ENCODE peak calls at places on chromosomes 12 and 14, in five cellular contexts. G, V, I, U and R are unnamed samples.

GRCh38 chr12:78096909-78097597 is 266.4 kb downstream of the NAV3 start:
- DNase-seq in G (no peak), V (no peak), I (peak), U (no peak), R (no peak)

GRCh38 chr12:13211859-13212664 is 15.5 kb downstream of the EMP1 start:
- DNase-seq in G (peak), V (no peak), I (peak), U (peak), R (no peak)

GRCh38 chr12:67354966-67355365 is 85.8 kb downstream of the CAND1 start:
- DNase-seq in G (no peak), V (no peak), I (no peak), U (no peak), R (no peak)

GRCh38 chr14:102776761-102777710 is at the start of gene TRAF3:
- DNase-seq in G (no peak), V (no peak), I (peak), U (peak), R (peak)

GRCh38 chr12:96881608-96882007 is 25.4 kb upstream of the NEDD1 start:
- DNase-seq in G (no peak), V (no peak), I (no peak), U (no peak), R (no peak)

GRCh38 chr12:2958432-2959193 is 584 bp upstream of the TEAD4 start:
- DNase-seq in G (peak), V (no peak), I (peak), U (peak), R (peak)

GRCh38 chr12:91778938-91779400 is 366.7 kb downstream of the BTG1 start:
- DNase-seq in G (peak), V (peak), I (no peak), U (peak), R (no peak)

GRCh38 chr14:50397461-50398196 is 948 bp upstream of the CDKL1 start:
- DNase-seq in G (no peak), V (no peak), I (peak), U (no peak), R (no peak)

GRCh38 chr14:36513451-36514277 is 6.4 kb downstream of the NKX2-1 start:
- DNase-seq in G (no peak), V (no peak), I (peak), U (no peak), R (no peak)

GRCh38 chr14:66043921-66044320 is 442.2 kb upstream of the CCDC196 start:
- DNase-seq in G (no peak), V (no peak), I (no peak), U (no peak), R (no peak)

GRCh38 chr12:46387697-46388096 is 15.1 kb upstream of the SLC38A2 start:
- DNase-seq in G (no peak), V (no peak), I (no peak), U (no peak), R (no peak)

GRCh38 chr12:111417784-111418593 is 12.3 kb downstream of the SH2B3 start:
- DNase-seq in G (no peak), V (no peak), I (no peak), U (no peak), R (no peak)

GRCh38 chr12:16291032-16291431 is 13.5 kb upstream of the SLC15A5 start:
- DNase-seq in G (no peak), V (no peak), I (no peak), U (no peak), R (no peak)

GRCh38 chr12:95683418-95683817 is 107.1 kb downstream of the NTN4 start:
- DNase-seq in G (no peak), V (no peak), I (peak), U (no peak), R (no peak)

GRCh38 chr14:95491936-95492608 is 24.4 kb downstream of the SYNE3 start:
- DNase-seq in G (no peak), V (no peak), I (no peak), U (no peak), R (no peak)

GRCh38 chr14:30914812-30915211 is 40.5 kb downstream of the COCH start:
- DNase-seq in G (no peak), V (no peak), I (no peak), U (no peak), R (no peak)

GRCh38 chr12:71848212-71848611 is 8.7 kb downstream of the TBC1D15 start:
- DNase-seq in G (no peak), V (no peak), I (no peak), U (no peak), R (no peak)

GRCh38 chr14:72880820-72881219 is 13.1 kb downstream of the DPF3 start:
- DNase-seq in G (no peak), V (no peak), I (no peak), U (no peak), R (no peak)

GRCh38 chr12:93032748-93033147 is 103.7 kb upstream of the EEA1 start:
- DNase-seq in G (no peak), V (no peak), I (no peak), U (no peak), R (no peak)

GRCh38 chr12:130916251-130916911 is 37.3 kb upstream of the ADGRD1 start:
- DNase-seq in G (peak), V (peak), I (peak), U (peak), R (peak)

GRCh38 chr12:51855586-51856428 is 7.3 kb upstream of the FIGNL2 start:
- DNase-seq in G (no peak), V (no peak), I (no peak), U (no peak), R (no peak)

GRCh38 chr14:68771631-68772030 is 21.2 kb downstream of the ZFP36L1 start:
- DNase-seq in G (no peak), V (no peak), I (no peak), U (no peak), R (no peak)

GRCh38 chr12:86256169-86256568 is at the start of gene MGAT4C:
- DNase-seq in G (no peak), V (no peak), I (no peak), U (no peak), R (no peak)

GRCh38 chr14:91419451-91419850 is 1.8 kb upstream of the CCDC88C start:
- DNase-seq in G (no peak), V (no peak), I (no peak), U (no peak), R (no peak)

GRCh38 chr12:80777587-80777986 is 60.9 kb downstream of the MYF5 start:
- DNase-seq in G (no peak), V (no peak), I (no peak), U (no peak), R (no peak)

GRCh38 chr12:89453579-89453978 is 71.0 kb downstream of the GALNT4 start:
- DNase-seq in G (no peak), V (no peak), I (no peak), U (no peak), R (no peak)

GRCh38 chr14:75794615-75795038 is 133.6 kb downstream of the TTLL5 start:
- DNase-seq in G (peak), V (no peak), I (peak), U (no peak), R (peak)

GRCh38 chr14:75793806-75794205 is 132.8 kb downstream of the TTLL5 start:
- DNase-seq in G (no peak), V (no peak), I (no peak), U (no peak), R (peak)
- TF ChIP-seq JUND in G (no peak), V (no peak), I (no peak), U (no peak), R (no peak)

DNA sequence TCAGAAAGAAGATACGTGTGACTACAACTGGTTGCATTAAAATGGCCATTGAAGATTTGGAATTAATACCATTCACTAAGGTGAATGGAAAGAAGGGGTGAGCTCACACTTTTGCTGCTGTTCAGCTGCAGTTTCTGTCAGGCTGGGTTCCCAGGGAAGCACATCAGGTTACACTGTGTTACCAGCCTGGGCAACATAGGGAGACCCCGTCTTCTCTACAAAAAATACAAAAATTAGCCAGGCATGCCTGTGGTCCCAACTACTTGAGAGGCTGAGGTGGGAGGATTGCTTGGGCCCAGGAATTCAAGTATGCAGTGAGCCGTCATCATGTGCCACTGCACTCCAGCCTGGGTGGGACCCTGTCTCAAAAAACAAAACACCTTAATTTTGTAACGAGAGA is 12.9 kb upstream of the ZCCHC8 start:
- DNase-seq in G (no peak), V (no peak), I (no peak), U (no peak), R (no peak)
- TF ChIP-seq JUND in G (no peak), V (no peak), I (no peak), U (no peak), R (no peak)

GRCh38 chr12:47989023-47989417 is 15.3 kb downstream of the COL2A1 start:
- DNase-seq in G (no peak), V (no peak), I (no peak), U (no peak), R (no peak)
- TF ChIP-seq JUND in G (no peak), V (no peak), I (no peak), U (no peak), R (no peak)

DNA sequence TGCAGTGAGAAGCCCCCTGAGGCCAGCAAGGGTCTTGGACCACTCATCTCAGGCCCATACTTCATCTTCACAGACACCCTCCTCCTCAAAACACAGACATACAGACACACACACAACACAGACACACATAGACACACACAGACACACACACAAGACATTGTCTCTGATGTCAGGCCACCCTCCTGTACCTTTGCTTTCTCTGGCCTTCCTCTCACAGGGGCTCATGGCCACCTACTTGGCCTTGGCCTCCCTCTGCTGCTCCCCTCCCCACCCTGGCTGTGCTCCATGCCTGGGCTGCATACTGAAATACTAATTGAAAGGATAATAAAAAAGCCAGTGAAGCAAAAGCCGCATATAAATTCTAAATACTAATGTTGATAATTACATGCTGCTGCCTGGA is 1.6 kb upstream of the SYNDIG1L start:
- DNase-seq in G (no peak), V (no peak), I (no peak), U (no peak), R (no peak)
- TF ChIP-seq JUND in G (no peak), V (no peak), I (no peak), U (no peak), R (no peak)

GRCh38 chr12:88325076-88325827 is 183.1 kb downstream of the TMTC3 start:
- DNase-seq in G (no peak), V (no peak), I (no peak), U (no peak), R (no peak)
- TF ChIP-seq JUND in G (peak), V (no peak), I (peak), U (no peak), R (no peak)

GRCh38 chr12:113762155-113762848 is 203.8 kb downstream of the RBM19 start:
- DNase-seq in G (no peak), V (no peak), I (peak), U (no peak), R (no peak)
- TF ChIP-seq JUND in G (no peak), V (no peak), I (no peak), U (no peak), R (no peak)